ENCODE peak calls at places on chromosomes 6 and 20, in five cellular contexts. One of them, this sample, is unnamed.
A peak's percentile ranks its signal among the peaks of the same experiment; 100 is the strongest.

GRCh38 chr6:12472601-12473038 is 182.5 kb downstream of the EDN1 start:
- DNase-seq in breast epithelium: peak; percentile 93
- DNase-seq in activated B cell treated with CpG ODN at 0.5 μM for 24 hours: no peak
- DNase-seq in activated CD8-positive, alpha-beta memory T cell treated with anti-CD3 and anti-CD28 coated beads, Interleukin-2, amount 50 U/mL, for 4 hours: no peak
- DNase-seq in cardiac muscle cell: peak; percentile 75
- DNase-seq in this sample: no peak

GRCh38 chr6:99885051-99885450 is 109.0 kb downstream of the MCHR2 start:
- DNase-seq in breast epithelium: no peak
- DNase-seq in activated B cell treated with CpG ODN at 0.5 μM for 24 hours: no peak
- DNase-seq in activated CD8-positive, alpha-beta memory T cell treated with anti-CD3 and anti-CD28 coated beads, Interleukin-2, amount 50 U/mL, for 4 hours: no peak
- DNase-seq in cardiac muscle cell: no peak
- DNase-seq in this sample: no peak

GRCh38 chr6:56953597-56954388 is 1.1 kb upstream of the BEND6 start:
- DNase-seq in breast epithelium: no peak
- DNase-seq in activated B cell treated with CpG ODN at 0.5 μM for 24 hours: no peak
- DNase-seq in activated CD8-positive, alpha-beta memory T cell treated with anti-CD3 and anti-CD28 coated beads, Interleukin-2, amount 50 U/mL, for 4 hours: no peak
- DNase-seq in cardiac muscle cell: no peak
- DNase-seq in this sample: no peak

GRCh38 chr6:37187321-37188022 is 17.5 kb downstream of the PIM1 start:
- DNase-seq in breast epithelium: no peak
- DNase-seq in activated B cell treated with CpG ODN at 0.5 μM for 24 hours: no peak
- DNase-seq in activated CD8-positive, alpha-beta memory T cell treated with anti-CD3 and anti-CD28 coated beads, Interleukin-2, amount 50 U/mL, for 4 hours: no peak
- DNase-seq in cardiac muscle cell: no peak
- DNase-seq in this sample: no peak

GRCh38 chr6:33433560-33434191 is 13.8 kb downstream of the SYNGAP1 start:
- DNase-seq in breast epithelium: no peak
- DNase-seq in activated B cell treated with CpG ODN at 0.5 μM for 24 hours: no peak
- DNase-seq in activated CD8-positive, alpha-beta memory T cell treated with anti-CD3 and anti-CD28 coated beads, Interleukin-2, amount 50 U/mL, for 4 hours: no peak
- DNase-seq in cardiac muscle cell: peak; percentile 37
- DNase-seq in this sample: no peak

GRCh38 chr20:50215101-50215500 is 24.5 kb downstream of the CEBPB start:
- DNase-seq in breast epithelium: no peak
- DNase-seq in activated B cell treated with CpG ODN at 0.5 μM for 24 hours: no peak
- DNase-seq in activated CD8-positive, alpha-beta memory T cell treated with anti-CD3 and anti-CD28 coated beads, Interleukin-2, amount 50 U/mL, for 4 hours: no peak
- DNase-seq in cardiac muscle cell: peak; percentile 77
- DNase-seq in this sample: no peak

GRCh38 chr6:105803439-105803838 is 282.7 kb upstream of the PRDM1 start:
- DNase-seq in breast epithelium: no peak
- DNase-seq in activated B cell treated with CpG ODN at 0.5 μM for 24 hours: no peak
- DNase-seq in activated CD8-positive, alpha-beta memory T cell treated with anti-CD3 and anti-CD28 coated beads, Interleukin-2, amount 50 U/mL, for 4 hours: no peak
- DNase-seq in cardiac muscle cell: no peak
- DNase-seq in this sample: no peak

GRCh38 chr20:62593616-62594015 is 48.7 kb upstream of the SLCO4A1 start:
- DNase-seq in breast epithelium: no peak
- DNase-seq in activated B cell treated with CpG ODN at 0.5 μM for 24 hours: no peak
- DNase-seq in activated CD8-positive, alpha-beta memory T cell treated with anti-CD3 and anti-CD28 coated beads, Interleukin-2, amount 50 U/mL, for 4 hours: no peak
- DNase-seq in cardiac muscle cell: no peak
- DNase-seq in this sample: no peak

GRCh38 chr20:3172933-3173581 is at the start of gene LZTS3:
- DNase-seq in breast epithelium: peak; percentile 77
- DNase-seq in activated B cell treated with CpG ODN at 0.5 μM for 24 hours: peak; percentile 73
- DNase-seq in activated CD8-positive, alpha-beta memory T cell treated with anti-CD3 and anti-CD28 coated beads, Interleukin-2, amount 50 U/mL, for 4 hours: peak; percentile 91
- DNase-seq in cardiac muscle cell: peak; percentile 57
- DNase-seq in this sample: no peak

GRCh38 chr6:148464319-148465010 is 121.8 kb downstream of the SASH1 start:
- DNase-seq in breast epithelium: peak; percentile 69
- DNase-seq in activated B cell treated with CpG ODN at 0.5 μM for 24 hours: peak; percentile 36
- DNase-seq in activated CD8-positive, alpha-beta memory T cell treated with anti-CD3 and anti-CD28 coated beads, Interleukin-2, amount 50 U/mL, for 4 hours: peak; percentile 44
- DNase-seq in cardiac muscle cell: peak; percentile 84
- DNase-seq in this sample: no peak

GRCh38 chr6:30480536-30481156 is 8.7 kb upstream of the HLA-E start:
- DNase-seq in breast epithelium: no peak
- DNase-seq in activated B cell treated with CpG ODN at 0.5 μM for 24 hours: no peak
- DNase-seq in activated CD8-positive, alpha-beta memory T cell treated with anti-CD3 and anti-CD28 coated beads, Interleukin-2, amount 50 U/mL, for 4 hours: peak; percentile 37
- DNase-seq in cardiac muscle cell: peak; percentile 30
- DNase-seq in this sample: no peak

GRCh38 chr6:45026003-45026516 is 302.1 kb upstream of the RUNX2 start:
- DNase-seq in breast epithelium: no peak
- DNase-seq in activated B cell treated with CpG ODN at 0.5 μM for 24 hours: no peak
- DNase-seq in activated CD8-positive, alpha-beta memory T cell treated with anti-CD3 and anti-CD28 coated beads, Interleukin-2, amount 50 U/mL, for 4 hours: no peak
- DNase-seq in cardiac muscle cell: peak; percentile 58
- DNase-seq in this sample: no peak

GRCh38 chr20:51163996-51164600 is 141.2 kb upstream of the KCNG1 start:
- DNase-seq in breast epithelium: no peak
- DNase-seq in activated B cell treated with CpG ODN at 0.5 μM for 24 hours: no peak
- DNase-seq in activated CD8-positive, alpha-beta memory T cell treated with anti-CD3 and anti-CD28 coated beads, Interleukin-2, amount 50 U/mL, for 4 hours: no peak
- DNase-seq in cardiac muscle cell: no peak
- DNase-seq in this sample: no peak

GRCh38 chr20:53962388-53962787 is 108.0 kb downstream of the BCAS1 start:
- DNase-seq in breast epithelium: no peak
- DNase-seq in activated B cell treated with CpG ODN at 0.5 μM for 24 hours: no peak
- DNase-seq in activated CD8-positive, alpha-beta memory T cell treated with anti-CD3 and anti-CD28 coated beads, Interleukin-2, amount 50 U/mL, for 4 hours: no peak
- DNase-seq in cardiac muscle cell: no peak
- DNase-seq in this sample: no peak

GRCh38 chr6:11200356-11200755 is 32.1 kb downstream of the NEDD9 start:
- DNase-seq in breast epithelium: no peak
- DNase-seq in activated B cell treated with CpG ODN at 0.5 μM for 24 hours: no peak
- DNase-seq in activated CD8-positive, alpha-beta memory T cell treated with anti-CD3 and anti-CD28 coated beads, Interleukin-2, amount 50 U/mL, for 4 hours: no peak
- DNase-seq in cardiac muscle cell: no peak
- DNase-seq in this sample: no peak

GRCh38 chr6:157715766-157716171 is 107.3 kb upstream of the SNX9 start:
- DNase-seq in breast epithelium: peak; percentile 40
- DNase-seq in activated B cell treated with CpG ODN at 0.5 μM for 24 hours: no peak
- DNase-seq in activated CD8-positive, alpha-beta memory T cell treated with anti-CD3 and anti-CD28 coated beads, Interleukin-2, amount 50 U/mL, for 4 hours: no peak
- DNase-seq in cardiac muscle cell: peak; percentile 98
- DNase-seq in this sample: no peak

GRCh38 chr6:155196891-155197290 is 66.9 kb upstream of the CLDN20 start:
- DNase-seq in breast epithelium: no peak
- DNase-seq in activated B cell treated with CpG ODN at 0.5 μM for 24 hours: no peak
- DNase-seq in activated CD8-positive, alpha-beta memory T cell treated with anti-CD3 and anti-CD28 coated beads, Interleukin-2, amount 50 U/mL, for 4 hours: no peak
- DNase-seq in cardiac muscle cell: no peak
- DNase-seq in this sample: no peak

This sample was measured in cortex of kidney.